ENCODE peak calls at places on chromosomes 6 and 20, in four cellular contexts. One of them, this sample, is unnamed.

GRCh38 chr6:114115659-114116058 is 144.7 kb upstream of the HDAC2 start:
- DNase-seq in effector memory CD4-positive, alpha-beta T cell: no peak
- DNase-seq in ovary: no peak
- DNase-seq in upper lobe of right lung: no peak
- DNase-seq in this sample: no peak

GRCh38 chr6:76885861-76886301 is 577.4 kb downstream of the HTR1B start:
- DNase-seq in effector memory CD4-positive, alpha-beta T cell: no peak
- DNase-seq in upper lobe of right lung: no peak
- DNase-seq in ovary: no peak
- DNase-seq in this sample: no peak

GRCh38 chr20:46088409-46089075 is 1.2 kb downstream of the NCOA5 start:
- DNase-seq in ovary: no peak
- DNase-seq in upper lobe of right lung: no peak
- DNase-seq in effector memory CD4-positive, alpha-beta T cell: no peak
- DNase-seq in this sample: no peak

GRCh38 chr6:110043366-110043994 is 65.4 kb downstream of the GPR6 start:
- DNase-seq in ovary: no peak
- DNase-seq in effector memory CD4-positive, alpha-beta T cell: no peak
- DNase-seq in upper lobe of right lung: peak
- DNase-seq in this sample: no peak

GRCh38 chr6:92339891-92340290 is 1079.5 kb downstream of the EPHA7 start:
- DNase-seq in ovary: no peak
- DNase-seq in effector memory CD4-positive, alpha-beta T cell: no peak
- DNase-seq in upper lobe of right lung: no peak
- DNase-seq in this sample: no peak

GRCh38 chr6:39203804-39204495 is 25.3 kb downstream of the KCNK5 start:
- DNase-seq in ovary: no peak
- DNase-seq in upper lobe of right lung: peak
- DNase-seq in effector memory CD4-positive, alpha-beta T cell: no peak
- DNase-seq in this sample: peak

GRCh38 chr20:58135441-58136170 is 92.8 kb downstream of the ANKRD60 start:
- DNase-seq in effector memory CD4-positive, alpha-beta T cell: no peak
- DNase-seq in upper lobe of right lung: peak
- DNase-seq in ovary: no peak
- DNase-seq in this sample: peak

GRCh38 chr20:23162887-23163286 is 76.8 kb upstream of the CD93 start:
- DNase-seq in effector memory CD4-positive, alpha-beta T cell: no peak
- DNase-seq in upper lobe of right lung: no peak
- DNase-seq in ovary: no peak
- DNase-seq in this sample: no peak

GRCh38 chr6:149467265-149467664 is 17.5 kb downstream of the ZC3H12D start:
- DNase-seq in effector memory CD4-positive, alpha-beta T cell: no peak
- DNase-seq in upper lobe of right lung: no peak
- DNase-seq in ovary: no peak
- DNase-seq in this sample: no peak

GRCh38 chr6:149463781-149464180 is 21.0 kb downstream of the ZC3H12D start:
- DNase-seq in effector memory CD4-positive, alpha-beta T cell: no peak
- DNase-seq in ovary: no peak
- DNase-seq in upper lobe of right lung: no peak
- DNase-seq in this sample: no peak

GRCh38 chr6:149461670-149462069 is 23.1 kb downstream of the ZC3H12D start:
- DNase-seq in effector memory CD4-positive, alpha-beta T cell: no peak
- DNase-seq in upper lobe of right lung: no peak
- DNase-seq in ovary: no peak
- DNase-seq in this sample: no peak

GRCh38 chr6:149468179-149468578 is 16.6 kb downstream of the ZC3H12D start:
- DNase-seq in upper lobe of right lung: no peak
- DNase-seq in ovary: no peak
- DNase-seq in effector memory CD4-positive, alpha-beta T cell: no peak
- DNase-seq in this sample: no peak

DNA sequence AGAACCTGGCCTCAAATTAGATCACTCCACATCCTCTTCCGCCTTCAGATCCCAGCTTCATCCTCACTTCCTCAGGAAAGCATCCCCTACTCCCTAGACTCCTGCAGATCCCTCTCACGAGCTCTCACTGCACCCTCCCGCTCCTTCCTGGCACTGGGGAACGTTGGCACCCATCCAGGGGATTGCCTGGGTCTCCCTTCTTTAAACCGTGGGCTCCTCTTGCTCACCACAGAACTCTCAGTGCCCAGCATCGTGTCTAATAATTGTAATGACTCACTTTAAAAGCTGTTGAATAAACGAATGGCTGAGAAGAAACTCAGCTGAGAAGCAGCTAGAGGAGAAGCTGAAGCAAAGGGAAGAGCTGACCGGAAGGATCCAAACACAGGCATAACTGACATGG is 20.4 kb downstream of the ZC3H12D start:
- DNase-seq in effector memory CD4-positive, alpha-beta T cell: no peak
- DNase-seq in ovary: no peak
- DNase-seq in upper lobe of right lung: no peak
- DNase-seq in this sample: no peak
- H3K27ac ChIP-seq in effector memory CD4-positive, alpha-beta T cell: no peak
- H3K27ac ChIP-seq in ovary: no peak
- H3K27ac ChIP-seq in upper lobe of right lung: no peak
- H3K27ac ChIP-seq in this sample: no peak

GRCh38 chr6:3309391-3310050 is 50.8 kb downstream of the PSMG4 start:
- DNase-seq in upper lobe of right lung: peak
- DNase-seq in effector memory CD4-positive, alpha-beta T cell: no peak
- DNase-seq in ovary: no peak
- DNase-seq in this sample: no peak
- H3K27ac ChIP-seq in upper lobe of right lung: no peak
- H3K27ac ChIP-seq in effector memory CD4-positive, alpha-beta T cell: no peak
- H3K27ac ChIP-seq in ovary: no peak
- H3K27ac ChIP-seq in this sample: no peak

DNA sequence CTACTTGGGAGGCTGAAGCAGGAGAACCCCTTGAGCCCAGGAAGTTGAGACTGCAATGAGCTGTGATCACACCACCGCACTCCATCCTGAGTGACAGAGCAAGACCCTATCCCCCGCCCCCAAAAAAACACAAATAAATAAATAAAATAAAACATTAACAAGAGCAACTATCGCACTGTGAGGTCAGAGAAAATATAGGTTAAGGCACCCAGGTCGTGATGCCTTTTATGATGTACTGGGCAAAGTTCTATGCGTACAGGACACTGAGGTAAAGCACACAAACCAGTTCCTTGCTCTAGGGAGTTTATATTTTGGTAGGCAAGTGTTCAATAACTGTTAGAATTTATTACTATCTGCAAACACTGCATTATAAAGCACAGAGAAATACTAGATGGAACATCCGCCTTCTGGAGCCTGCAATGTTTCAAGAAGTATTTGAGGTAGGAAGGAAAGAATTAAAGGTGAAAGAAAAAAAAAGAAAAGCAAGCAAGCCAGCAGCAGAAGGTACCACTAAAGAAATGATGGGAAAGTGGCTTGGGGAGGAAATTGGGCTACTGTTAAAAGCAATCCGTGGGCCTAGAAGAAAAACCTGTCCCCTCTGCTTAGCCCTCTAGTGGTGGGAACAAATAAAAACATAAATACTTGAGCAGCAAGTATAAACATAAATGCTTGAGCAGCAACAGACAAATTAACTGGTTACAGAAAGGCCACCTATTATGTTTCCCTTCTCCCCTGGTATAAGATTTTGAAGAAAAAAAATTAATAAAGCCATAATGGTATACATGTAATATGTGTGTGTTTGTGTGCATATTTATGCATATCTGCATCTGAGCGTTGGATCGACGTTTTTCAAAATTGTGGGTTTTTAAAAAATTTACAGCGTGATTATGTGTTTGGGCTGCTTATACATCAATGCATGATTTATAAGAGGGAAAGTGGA is 128.0 kb downstream of the PHACTR1 start:
- DNase-seq in upper lobe of right lung: no peak
- DNase-seq in ovary: no peak
- DNase-seq in effector memory CD4-positive, alpha-beta T cell: no peak
- DNase-seq in this sample: no peak
- H3K27ac ChIP-seq in upper lobe of right lung: no peak
- H3K27ac ChIP-seq in ovary: no peak
- H3K27ac ChIP-seq in effector memory CD4-positive, alpha-beta T cell: no peak
- H3K27ac ChIP-seq in this sample: no peak

GRCh38 chr20:38834868-38835267 is 29.4 kb downstream of the PPP1R16B start:
- DNase-seq in effector memory CD4-positive, alpha-beta T cell: no peak
- DNase-seq in ovary: no peak
- DNase-seq in upper lobe of right lung: no peak
- DNase-seq in this sample: no peak
- H3K27ac ChIP-seq in effector memory CD4-positive, alpha-beta T cell: no peak
- H3K27ac ChIP-seq in ovary: no peak
- H3K27ac ChIP-seq in upper lobe of right lung: no peak
- H3K27ac ChIP-seq in this sample: no peak

This sample was measured in RWPE2.